ENCODE peak calls at places on chromosomes 7 and 10, in seven cellular contexts. One of them, this sample, is unnamed. For H3K36me3, the result is how much of the 10 kb centered on the place peaks cover.

GRCh38 chr10:125081931-125082330 is 78.4 kb downstream of the CTBP2 start:
- DNase-seq in GM06990: no peak
- DNase-seq in adrenal gland: no peak
- DNase-seq in astrocyte: no peak
- DNase-seq in neuronal stem cell: no peak
- DNase-seq in tibial artery: no peak
- DNase-seq in fibroblast of lung: no peak
- DNase-seq in this sample: no peak

GRCh38 chr7:50310361-50310760 is 5.8 kb downstream of the IKZF1 start:
- DNase-seq in GM06990: no peak
- DNase-seq in adrenal gland: no peak
- DNase-seq in astrocyte: no peak
- DNase-seq in neuronal stem cell: no peak
- DNase-seq in tibial artery: no peak
- DNase-seq in fibroblast of lung: no peak
- DNase-seq in this sample: no peak

GRCh38 chr10:114683593-114683992 is 25.5 kb upstream of the ABLIM1 start:
- DNase-seq in GM06990: no peak
- DNase-seq in adrenal gland: no peak
- DNase-seq in astrocyte: no peak
- DNase-seq in neuronal stem cell: no peak
- DNase-seq in tibial artery: peak
- DNase-seq in fibroblast of lung: no peak
- DNase-seq in this sample: no peak

GRCh38 chr10:12195281-12195602 is 449 bp downstream of the NUDT5 start:
- DNase-seq in GM06990: no peak
- DNase-seq in adrenal gland: no peak
- DNase-seq in astrocyte: no peak
- DNase-seq in neuronal stem cell: no peak
- DNase-seq in tibial artery: no peak
- DNase-seq in fibroblast of lung: no peak
- DNase-seq in this sample: no peak

GRCh38 chr7:134703781-134704180 is 57.1 kb downstream of the BPGM start:
- DNase-seq in GM06990: no peak
- DNase-seq in adrenal gland: peak
- DNase-seq in astrocyte: peak
- DNase-seq in neuronal stem cell: no peak
- DNase-seq in tibial artery: peak
- DNase-seq in fibroblast of lung: peak
- DNase-seq in this sample: no peak

GRCh38 chr10:119111968-119112515 is 8.1 kb downstream of the DENND10 start:
- DNase-seq in GM06990: no peak
- DNase-seq in adrenal gland: no peak
- DNase-seq in astrocyte: peak
- DNase-seq in neuronal stem cell: no peak
- DNase-seq in tibial artery: no peak
- DNase-seq in fibroblast of lung: peak
- DNase-seq in this sample: no peak

GRCh38 chr10:84743483-84743882 is 415.1 kb downstream of the CCSER2 start:
- DNase-seq in GM06990: no peak
- DNase-seq in adrenal gland: no peak
- DNase-seq in astrocyte: no peak
- DNase-seq in neuronal stem cell: no peak
- DNase-seq in tibial artery: no peak
- DNase-seq in fibroblast of lung: no peak
- DNase-seq in this sample: no peak

GRCh38 chr10:101770331-101771215 is 5.3 kb downstream of the FGF8 start:
- DNase-seq in GM06990: no peak
- DNase-seq in adrenal gland: no peak
- DNase-seq in astrocyte: no peak
- DNase-seq in neuronal stem cell: no peak
- DNase-seq in tibial artery: no peak
- DNase-seq in fibroblast of lung: no peak
- DNase-seq in this sample: no peak

GRCh38 chr7:4103352-4104091 is 578.6 kb upstream of the FOXK1 start:
- DNase-seq in GM06990: no peak
- DNase-seq in adrenal gland: no peak
- DNase-seq in astrocyte: peak
- DNase-seq in neuronal stem cell: no peak
- DNase-seq in tibial artery: no peak
- DNase-seq in fibroblast of lung: peak
- DNase-seq in this sample: peak

GRCh38 chr7:151402029-151402835 is 7.6 kb downstream of the WDR86 start:
- DNase-seq in GM06990: no peak
- DNase-seq in adrenal gland: no peak
- DNase-seq in astrocyte: no peak
- DNase-seq in neuronal stem cell: no peak
- DNase-seq in tibial artery: no peak
- DNase-seq in fibroblast of lung: no peak
- DNase-seq in this sample: no peak

GRCh38 chr7:7321681-7322080 is 139.3 kb downstream of the C1GALT1 start:
- DNase-seq in GM06990: peak
- DNase-seq in adrenal gland: no peak
- DNase-seq in astrocyte: no peak
- DNase-seq in neuronal stem cell: no peak
- DNase-seq in tibial artery: no peak
- DNase-seq in fibroblast of lung: peak
- DNase-seq in this sample: no peak

GRCh38 chr7:120521761-120522737 is 249.1 kb downstream of the KCND2 start:
- DNase-seq in GM06990: no peak
- DNase-seq in adrenal gland: no peak
- DNase-seq in astrocyte: no peak
- DNase-seq in neuronal stem cell: no peak
- DNase-seq in tibial artery: no peak
- DNase-seq in fibroblast of lung: no peak
- DNase-seq in this sample: no peak

GRCh38 chr10:88728107-88728763 is 22.2 kb downstream of the LIPK start:
- DNase-seq in GM06990: peak
- DNase-seq in adrenal gland: peak
- DNase-seq in astrocyte: no peak
- DNase-seq in neuronal stem cell: peak
- DNase-seq in tibial artery: no peak
- DNase-seq in fibroblast of lung: no peak
- DNase-seq in this sample: peak

GRCh38 chr7:31782411-31782991 is 95.5 kb downstream of the PPP1R17 start:
- DNase-seq in GM06990: no peak
- DNase-seq in adrenal gland: no peak
- DNase-seq in astrocyte: peak
- DNase-seq in neuronal stem cell: peak
- DNase-seq in tibial artery: no peak
- DNase-seq in fibroblast of lung: peak
- DNase-seq in this sample: peak

GRCh38 chr10:72328829-72329204 is 25.9 kb downstream of the DNAJB12 start:
- DNase-seq in GM06990: no peak
- DNase-seq in adrenal gland: no peak
- DNase-seq in astrocyte: no peak
- DNase-seq in neuronal stem cell: no peak
- DNase-seq in tibial artery: no peak
- DNase-seq in fibroblast of lung: no peak
- DNase-seq in this sample: no peak

DNA sequence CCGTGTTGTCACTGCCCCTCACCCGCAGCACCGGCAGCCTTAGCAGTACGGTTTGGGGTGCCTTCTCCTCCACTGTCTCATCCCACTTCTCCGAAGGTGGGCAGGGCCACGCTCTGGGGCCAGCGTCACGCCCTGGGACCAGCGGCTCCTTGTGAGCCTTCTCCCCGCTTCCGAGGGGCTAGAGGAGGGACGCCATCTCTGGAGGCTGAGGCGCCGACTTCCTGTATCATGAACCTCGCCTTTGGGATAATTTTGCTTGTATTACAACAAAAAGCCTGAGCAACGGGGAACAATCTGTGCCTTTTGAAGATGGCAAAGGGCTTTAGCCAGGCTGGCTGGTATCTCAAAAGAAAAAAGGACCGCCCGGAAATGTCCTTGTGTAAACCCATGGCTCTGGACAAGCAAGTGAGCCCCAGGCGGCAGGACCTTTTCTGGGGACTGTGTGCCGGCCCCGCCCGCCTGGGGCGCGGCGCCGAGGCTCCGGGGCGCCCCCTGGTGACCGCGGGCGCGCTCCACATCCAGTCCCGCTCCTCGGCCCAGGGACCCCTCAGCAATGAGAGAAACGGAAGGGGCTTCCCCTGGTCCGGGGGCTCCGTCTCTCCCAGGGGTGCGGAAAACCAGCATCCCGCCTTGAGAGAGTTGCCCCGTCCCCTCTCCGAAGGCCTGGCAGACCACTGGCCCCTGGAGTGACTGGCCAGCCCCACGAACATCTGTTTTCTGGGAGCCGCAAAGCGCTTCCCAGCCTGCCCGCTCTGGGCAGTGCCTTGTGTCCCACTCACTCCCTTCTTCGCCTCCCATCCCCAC is 3.8 kb downstream of the DEPP1 start:
- DNase-seq in GM06990: peak
- DNase-seq in adrenal gland: peak
- DNase-seq in astrocyte: peak
- DNase-seq in neuronal stem cell: peak
- DNase-seq in tibial artery: peak
- DNase-seq in fibroblast of lung: peak
- DNase-seq in this sample: peak
- H3K4me3 ChIP-seq in GM06990: peak
- H3K4me3 ChIP-seq in adrenal gland: peak
- H3K4me3 ChIP-seq in astrocyte: peak
- H3K4me3 ChIP-seq in neuronal stem cell: peak
- H3K4me3 ChIP-seq in tibial artery: peak
- H3K4me3 ChIP-seq in fibroblast of lung: peak
- H3K4me3 ChIP-seq in this sample: peak

DNA sequence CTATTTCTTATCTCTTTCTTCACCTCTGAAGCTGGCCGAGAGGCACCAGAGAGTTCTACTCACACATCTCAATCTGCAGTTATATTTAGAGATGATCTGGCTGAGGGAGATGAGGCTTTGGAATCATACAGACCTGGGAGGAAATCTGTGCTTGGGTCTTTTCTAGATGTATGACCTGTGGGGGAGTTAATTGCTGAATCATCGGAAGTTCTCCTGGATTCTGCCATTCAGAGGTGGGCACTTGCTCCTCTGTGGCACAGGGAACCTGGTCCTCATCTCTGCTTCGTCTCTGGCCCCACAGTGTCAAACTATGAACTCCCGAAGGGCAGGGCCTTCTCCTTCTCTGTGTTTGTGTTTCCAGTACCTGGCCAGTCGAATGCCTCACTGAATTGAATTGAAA is 52.5 kb downstream of the BLNK start:
- DNase-seq in GM06990: no peak
- DNase-seq in adrenal gland: no peak
- DNase-seq in astrocyte: no peak
- DNase-seq in neuronal stem cell: no peak
- DNase-seq in tibial artery: no peak
- DNase-seq in fibroblast of lung: no peak
- DNase-seq in this sample: no peak
- H3K36me3 ChIP-seq in GM06990: half or more
- H3K36me3 ChIP-seq in adrenal gland: under half
- H3K36me3 ChIP-seq in astrocyte: under half
- H3K36me3 ChIP-seq in neuronal stem cell: under half
- H3K36me3 ChIP-seq in tibial artery: under half
- H3K36me3 ChIP-seq in fibroblast of lung: under half
- H3K36me3 ChIP-seq in this sample: under half

GRCh38 chr10:73997806-73998622 is at the start of gene VCL:
- DNase-seq in GM06990: peak
- DNase-seq in adrenal gland: peak
- DNase-seq in astrocyte: peak
- DNase-seq in neuronal stem cell: peak
- DNase-seq in tibial artery: peak
- DNase-seq in fibroblast of lung: peak
- DNase-seq in this sample: peak

GRCh38 chr10:73998623-73999622 is 1.0 kb downstream of the VCL start:
- DNase-seq in GM06990: no peak
- DNase-seq in adrenal gland: peak
- DNase-seq in astrocyte: peak
- DNase-seq in neuronal stem cell: peak
- DNase-seq in tibial artery: peak
- DNase-seq in fibroblast of lung: peak
- DNase-seq in this sample: peak

GRCh38 chr10:73997479-73997805 is 474 bp upstream of the VCL start:
- DNase-seq in GM06990: no peak
- DNase-seq in adrenal gland: peak
- DNase-seq in astrocyte: no peak
- DNase-seq in neuronal stem cell: no peak
- DNase-seq in tibial artery: peak
- DNase-seq in fibroblast of lung: no peak
- DNase-seq in this sample: no peak

GRCh38 chr10:73999703-74000102 is 1.8 kb downstream of the VCL start:
- DNase-seq in GM06990: no peak
- DNase-seq in adrenal gland: no peak
- DNase-seq in astrocyte: peak
- DNase-seq in neuronal stem cell: no peak
- DNase-seq in tibial artery: no peak
- DNase-seq in fibroblast of lung: peak
- DNase-seq in this sample: no peak

DNA sequence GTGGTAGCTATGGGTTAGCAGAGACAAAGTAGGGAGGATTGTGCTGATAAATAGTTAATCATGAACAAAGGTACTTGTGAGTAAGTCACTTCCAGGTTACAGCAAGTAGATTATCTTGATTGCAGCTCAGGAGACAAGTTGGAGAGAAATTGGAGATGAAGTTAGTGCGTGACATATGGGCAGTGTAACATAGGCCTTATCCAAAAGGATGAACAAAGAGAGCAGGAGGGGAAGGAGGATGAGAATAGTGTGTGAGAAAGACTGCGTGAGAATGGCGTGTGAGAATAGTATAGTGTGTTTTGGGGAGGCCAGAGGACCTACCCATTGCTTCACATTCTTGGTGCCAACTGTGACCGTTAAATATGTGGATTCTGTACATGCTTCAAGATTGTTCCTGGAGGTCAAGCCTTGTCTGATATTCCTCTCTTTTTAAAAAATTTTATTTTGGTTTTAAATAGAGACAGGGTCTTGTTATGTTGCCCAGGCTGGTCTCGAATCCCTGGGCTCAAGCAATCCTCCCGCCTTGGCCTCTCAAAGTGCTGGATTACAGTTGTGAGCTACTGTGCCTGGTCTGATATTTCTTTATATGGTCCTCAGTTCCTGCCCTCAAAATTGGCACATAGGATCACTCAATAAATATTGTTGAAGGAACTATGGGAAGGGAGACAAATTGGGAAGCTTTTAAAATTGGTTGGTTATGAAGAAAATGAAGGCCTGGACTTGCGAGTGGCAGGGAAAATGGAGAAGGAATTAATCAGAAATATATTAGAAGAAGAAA is 3.2 kb downstream of the VCL start:
- DNase-seq in GM06990: no peak
- DNase-seq in adrenal gland: no peak
- DNase-seq in astrocyte: no peak
- DNase-seq in neuronal stem cell: no peak
- DNase-seq in tibial artery: no peak
- DNase-seq in fibroblast of lung: no peak
- DNase-seq in this sample: no peak
- H3K4me3 ChIP-seq in GM06990: no peak
- H3K4me3 ChIP-seq in adrenal gland: no peak
- H3K4me3 ChIP-seq in astrocyte: peak
- H3K4me3 ChIP-seq in neuronal stem cell: peak
- H3K4me3 ChIP-seq in tibial artery: peak
- H3K4me3 ChIP-seq in fibroblast of lung: peak
- H3K4me3 ChIP-seq in this sample: peak

GRCh38 chr7:65002972-65003585 is 3.4 kb downstream of the ERV3-1 start:
- DNase-seq in GM06990: no peak
- DNase-seq in adrenal gland: no peak
- DNase-seq in astrocyte: no peak
- DNase-seq in neuronal stem cell: no peak
- DNase-seq in tibial artery: no peak
- DNase-seq in fibroblast of lung: no peak
- DNase-seq in this sample: no peak
- H3K36me3 ChIP-seq in GM06990: under half
- H3K36me3 ChIP-seq in adrenal gland: under half
- H3K36me3 ChIP-seq in astrocyte: under half
- H3K36me3 ChIP-seq in neuronal stem cell: under half
- H3K36me3 ChIP-seq in tibial artery: under half
- H3K36me3 ChIP-seq in fibroblast of lung: under half
- H3K36me3 ChIP-seq in this sample: half or more

GRCh38 chr7:1412322-1413261 is 46.7 kb downstream of the MICALL2 start:
- DNase-seq in GM06990: peak
- DNase-seq in adrenal gland: peak
- DNase-seq in astrocyte: peak
- DNase-seq in neuronal stem cell: peak
- DNase-seq in tibial artery: peak
- DNase-seq in fibroblast of lung: peak
- DNase-seq in this sample: peak
- H3K4me3 ChIP-seq in GM06990: no peak
- H3K4me3 ChIP-seq in adrenal gland: no peak
- H3K4me3 ChIP-seq in astrocyte: no peak
- H3K4me3 ChIP-seq in neuronal stem cell: peak
- H3K4me3 ChIP-seq in tibial artery: no peak
- H3K4me3 ChIP-seq in fibroblast of lung: no peak
- H3K4me3 ChIP-seq in this sample: no peak